ENCODE peak calls at places on chromosomes 1 and 21, in nine cellular contexts. One of them, this sample, is unnamed.

GRCh38 chr1:21261551-21262281 is 28.5 kb downstream of the ECE1 start:
- DNase-seq in pancreas: peak; percentile 60
- DNase-seq in GM12865: peak; percentile 8
- DNase-seq in tibial nerve: peak; percentile 59
- DNase-seq in BE2C: no peak
- DNase-seq in AG04450: peak; percentile 77
- DNase-seq in thyroid gland: peak; percentile 83
- DNase-seq in K562: peak; percentile 71
- DNase-seq in uterus: peak; percentile 70
- DNase-seq in this sample: peak; percentile 53

GRCh38 chr1:218557731-218558130 is 212.6 kb downstream of the TGFB2 start:
- DNase-seq in pancreas: peak; percentile 17
- DNase-seq in GM12865: no peak
- DNase-seq in tibial nerve: no peak
- DNase-seq in BE2C: peak; percentile 81
- DNase-seq in AG04450: no peak
- DNase-seq in thyroid gland: peak; percentile 60
- DNase-seq in K562: no peak
- DNase-seq in uterus: no peak
- DNase-seq in this sample: peak; percentile 42

GRCh38 chr1:111843177-111843576 is 87.5 kb downstream of the DDX20 start:
- DNase-seq in pancreas: no peak
- DNase-seq in GM12865: no peak
- DNase-seq in tibial nerve: no peak
- DNase-seq in BE2C: no peak
- DNase-seq in AG04450: no peak
- DNase-seq in thyroid gland: no peak
- DNase-seq in K562: no peak
- DNase-seq in uterus: no peak
- DNase-seq in this sample: no peak

GRCh38 chr1:28592314-28593071 is 428 bp downstream of the RAB42 start:
- DNase-seq in pancreas: no peak
- DNase-seq in GM12865: no peak
- DNase-seq in tibial nerve: no peak
- DNase-seq in BE2C: no peak
- DNase-seq in AG04450: no peak
- DNase-seq in thyroid gland: no peak
- DNase-seq in K562: peak; percentile 69
- DNase-seq in uterus: peak; percentile 26
- DNase-seq in this sample: peak; percentile 39

GRCh38 chr21:34335316-34335715 is 28.5 kb upstream of the KCNE2 start:
- DNase-seq in pancreas: no peak
- DNase-seq in GM12865: no peak
- DNase-seq in tibial nerve: no peak
- DNase-seq in BE2C: no peak
- DNase-seq in AG04450: no peak
- DNase-seq in thyroid gland: peak; percentile 81
- DNase-seq in K562: no peak
- DNase-seq in uterus: no peak
- DNase-seq in this sample: no peak

GRCh38 chr1:15154480-15155036 is 1.0 kb downstream of the TMEM51 start:
- DNase-seq in pancreas: peak; percentile 74
- DNase-seq in GM12865: no peak
- DNase-seq in tibial nerve: no peak
- DNase-seq in BE2C: peak; percentile 40
- DNase-seq in AG04450: no peak
- DNase-seq in thyroid gland: peak; percentile 42
- DNase-seq in K562: peak; percentile 54
- DNase-seq in uterus: peak; percentile 50
- DNase-seq in this sample: peak; percentile 40

GRCh38 chr1:118866330-118866729 is 121.8 kb downstream of the TBX15 start:
- DNase-seq in pancreas: no peak
- DNase-seq in GM12865: no peak
- DNase-seq in tibial nerve: no peak
- DNase-seq in BE2C: no peak
- DNase-seq in AG04450: no peak
- DNase-seq in thyroid gland: peak; percentile 54
- DNase-seq in K562: no peak
- DNase-seq in uterus: no peak
- DNase-seq in this sample: no peak

GRCh38 chr1:171674443-171675405 is 22.2 kb upstream of the MYOC start:
- DNase-seq in pancreas: no peak
- DNase-seq in GM12865: no peak
- DNase-seq in tibial nerve: no peak
- DNase-seq in BE2C: no peak
- DNase-seq in AG04450: no peak
- DNase-seq in thyroid gland: no peak
- DNase-seq in K562: no peak
- DNase-seq in uterus: no peak
- DNase-seq in this sample: no peak

GRCh38 chr1:89610457-89610991 is 22.4 kb upstream of the LRRC8C start:
- DNase-seq in pancreas: no peak
- DNase-seq in GM12865: no peak
- DNase-seq in tibial nerve: no peak
- DNase-seq in BE2C: no peak
- DNase-seq in AG04450: no peak
- DNase-seq in thyroid gland: no peak
- DNase-seq in K562: no peak
- DNase-seq in uterus: no peak
- DNase-seq in this sample: no peak

GRCh38 chr1:99457381-99458165 is 188.3 kb upstream of the PALMD start:
- DNase-seq in pancreas: no peak
- DNase-seq in GM12865: no peak
- DNase-seq in tibial nerve: no peak
- DNase-seq in BE2C: no peak
- DNase-seq in AG04450: no peak
- DNase-seq in thyroid gland: no peak
- DNase-seq in K562: no peak
- DNase-seq in uterus: no peak
- DNase-seq in this sample: peak; percentile 19

GRCh38 chr1:230220907-230221306 is 153.9 kb downstream of the GALNT2 start:
- DNase-seq in pancreas: no peak
- DNase-seq in GM12865: no peak
- DNase-seq in tibial nerve: no peak
- DNase-seq in BE2C: no peak
- DNase-seq in AG04450: no peak
- DNase-seq in thyroid gland: no peak
- DNase-seq in K562: no peak
- DNase-seq in uterus: no peak
- DNase-seq in this sample: no peak
- H3K4me3 ChIP-seq in pancreas: no peak overlapping the region
- H3K4me3 ChIP-seq in GM12865: no peak overlapping the region
- H3K4me3 ChIP-seq in tibial nerve: no peak overlapping the region
- H3K4me3 ChIP-seq in BE2C: no peak overlapping the region
- H3K4me3 ChIP-seq in AG04450: no peak overlapping the region
- H3K4me3 ChIP-seq in thyroid gland: no peak overlapping the region
- H3K4me3 ChIP-seq in K562: no peak overlapping the region
- H3K4me3 ChIP-seq in uterus: no peak overlapping the region
- H3K4me3 ChIP-seq in this sample: no peak overlapping the region

GRCh38 chr1:189152685-189153084 is 1325.0 kb downstream of the BRINP3 start:
- DNase-seq in pancreas: no peak
- DNase-seq in GM12865: no peak
- DNase-seq in tibial nerve: no peak
- DNase-seq in BE2C: no peak
- DNase-seq in AG04450: no peak
- DNase-seq in thyroid gland: no peak
- DNase-seq in K562: no peak
- DNase-seq in uterus: no peak
- DNase-seq in this sample: no peak

GRCh38 chr1:189150624-189151023 is 1327.0 kb downstream of the BRINP3 start:
- DNase-seq in pancreas: no peak
- DNase-seq in GM12865: no peak
- DNase-seq in tibial nerve: no peak
- DNase-seq in BE2C: no peak
- DNase-seq in AG04450: no peak
- DNase-seq in thyroid gland: no peak
- DNase-seq in K562: no peak
- DNase-seq in uterus: no peak
- DNase-seq in this sample: no peak

GRCh38 chr1:189151361-189151760 is 1326.3 kb downstream of the BRINP3 start:
- DNase-seq in pancreas: no peak
- DNase-seq in GM12865: no peak
- DNase-seq in tibial nerve: no peak
- DNase-seq in BE2C: no peak
- DNase-seq in AG04450: no peak
- DNase-seq in thyroid gland: no peak
- DNase-seq in K562: no peak
- DNase-seq in uterus: no peak
- DNase-seq in this sample: no peak

GRCh38 chr1:189149547-189150375 is 1327.9 kb downstream of the BRINP3 start:
- DNase-seq in pancreas: peak; percentile 21
- DNase-seq in GM12865: peak; percentile 17
- DNase-seq in tibial nerve: no peak
- DNase-seq in BE2C: no peak
- DNase-seq in AG04450: no peak
- DNase-seq in thyroid gland: peak; percentile 48
- DNase-seq in K562: peak; percentile 23
- DNase-seq in uterus: no peak
- DNase-seq in this sample: no peak
- H3K4me3 ChIP-seq in pancreas: no peak overlapping the region
- H3K4me3 ChIP-seq in GM12865: no peak overlapping the region
- H3K4me3 ChIP-seq in tibial nerve: no peak overlapping the region
- H3K4me3 ChIP-seq in BE2C: no peak overlapping the region
- H3K4me3 ChIP-seq in AG04450: no peak overlapping the region
- H3K4me3 ChIP-seq in thyroid gland: no peak overlapping the region
- H3K4me3 ChIP-seq in K562: peak overlapping the region; percentile 42
- H3K4me3 ChIP-seq in uterus: no peak overlapping the region
- H3K4me3 ChIP-seq in this sample: no peak overlapping the region

GRCh38 chr1:165539908-165540307 is 3.9 kb upstream of the LRRC52 start:
- DNase-seq in pancreas: no peak
- DNase-seq in GM12865: no peak
- DNase-seq in tibial nerve: no peak
- DNase-seq in BE2C: no peak
- DNase-seq in AG04450: no peak
- DNase-seq in thyroid gland: no peak
- DNase-seq in K562: no peak
- DNase-seq in uterus: no peak
- DNase-seq in this sample: no peak
- H3K4me3 ChIP-seq in pancreas: no peak overlapping the region
- H3K4me3 ChIP-seq in GM12865: no peak overlapping the region
- H3K4me3 ChIP-seq in tibial nerve: no peak overlapping the region
- H3K4me3 ChIP-seq in BE2C: no peak overlapping the region
- H3K4me3 ChIP-seq in AG04450: no peak overlapping the region
- H3K4me3 ChIP-seq in thyroid gland: no peak overlapping the region
- H3K4me3 ChIP-seq in K562: no peak overlapping the region
- H3K4me3 ChIP-seq in uterus: no peak overlapping the region
- H3K4me3 ChIP-seq in this sample: no peak overlapping the region

GRCh38 chr1:167465751-167466150 is 52.6 kb downstream of the CD247 start:
- DNase-seq in pancreas: no peak
- DNase-seq in GM12865: no peak
- DNase-seq in tibial nerve: no peak
- DNase-seq in BE2C: no peak
- DNase-seq in AG04450: no peak
- DNase-seq in thyroid gland: no peak
- DNase-seq in K562: no peak
- DNase-seq in uterus: no peak
- DNase-seq in this sample: no peak
- H3K4me3 ChIP-seq in pancreas: no peak overlapping the region
- H3K4me3 ChIP-seq in GM12865: no peak overlapping the region
- H3K4me3 ChIP-seq in tibial nerve: no peak overlapping the region
- H3K4me3 ChIP-seq in BE2C: no peak overlapping the region
- H3K4me3 ChIP-seq in AG04450: no peak overlapping the region
- H3K4me3 ChIP-seq in thyroid gland: no peak overlapping the region
- H3K4me3 ChIP-seq in K562: no peak overlapping the region
- H3K4me3 ChIP-seq in uterus: no peak overlapping the region
- H3K4me3 ChIP-seq in this sample: no peak overlapping the region

This sample was measured in cardiac muscle cell.